ENCODE peak calls at places on chromosomes 13 and 19, in six cellular contexts. E is pancreas; A is activated CD4-positive, CD25-positive, alpha-beta regulatory T cell; O is amygdala; T is cardiac fibroblast; J is kidney epithelial cell. Y is an unnamed sample.

GRCh38 chr19:55482967-55483671 is 1.9 kb upstream of the NAT14 start:
- DNase-seq in E (no peak), A (no peak), O (no peak), T (no peak), J (no peak), Y (no peak)

GRCh38 chr19:13729859-13730258 is 34.5 kb upstream of the MRI1 start:
- DNase-seq in E (no peak), A (no peak), O (no peak), T (no peak), J (no peak), Y (no peak)

GRCh38 chr13:40306817-40307216 is 359.6 kb downstream of the FOXO1 start:
- DNase-seq in E (no peak), A (no peak), O (no peak), T (no peak), J (no peak), Y (no peak)

GRCh38 chr19:20923077-20923871 is at the start of gene ZNF85:
- DNase-seq in E (peak), A (peak), O (peak), T (peak), J (peak), Y (peak)

GRCh38 chr19:6425732-6426686 is 1.4 kb upstream of the KHSRP start:
- DNase-seq in E (peak), A (no peak), O (no peak), T (no peak), J (no peak), Y (no peak)

GRCh38 chr19:7251502-7251901 is 42.7 kb downstream of the INSR start:
- DNase-seq in E (no peak), A (no peak), O (no peak), T (no peak), J (no peak), Y (no peak)

GRCh38 chr19:2221250-2221831 is 14.8 kb downstream of the PLEKHJ1 start:
- DNase-seq in E (no peak), A (no peak), O (no peak), T (peak), J (no peak), Y (no peak)

GRCh38 chr13:77857810-77858209 is 60.8 kb downstream of the EDNRB start:
- DNase-seq in E (no peak), A (no peak), O (no peak), T (no peak), J (no peak), Y (no peak)

GRCh38 chr19:2768365-2769132 is 14.5 kb downstream of the SGTA start:
- DNase-seq in E (no peak), A (no peak), O (no peak), T (no peak), J (no peak), Y (no peak)

GRCh38 chr19:41886761-41887710 is 4.1 kb downstream of the ARHGEF1 start:
- DNase-seq in E (no peak), A (no peak), O (no peak), T (no peak), J (no peak), Y (no peak)

GRCh38 chr19:36113895-36114762 is 546 bp downstream of the POLR2I start:
- DNase-seq in E (peak), A (no peak), O (no peak), T (peak), J (no peak), Y (no peak)

GRCh38 chr19:51421229-51422052 is 4.0 kb upstream of the SIGLEC10 start:
- DNase-seq in E (no peak), A (no peak), O (no peak), T (no peak), J (no peak), Y (no peak)

GRCh38 chr13:46535822-46536221 is 17.1 kb upstream of the LRCH1 start:
- DNase-seq in E (no peak), A (no peak), O (no peak), T (no peak), J (no peak), Y (no peak)

GRCh38 chr13:32859893-32860292 is 156.3 kb upstream of the KL start:
- DNase-seq in E (no peak), A (no peak), O (no peak), T (no peak), J (no peak), Y (no peak)

GRCh38 chr13:103102482-103102881 is 36.3 kb upstream of the SLC10A2 start:
- DNase-seq in E (no peak), A (no peak), O (no peak), T (no peak), J (no peak), Y (no peak)

GRCh38 chr19:45215391-45216191 is 29.6 kb downstream of the EXOC3L2 start:
- DNase-seq in E (peak), A (no peak), O (no peak), T (no peak), J (peak), Y (no peak)

GRCh38 chr13:26024558-26024957 is 27.3 kb downstream of the SHISA2 start:
- DNase-seq in E (no peak), A (no peak), O (no peak), T (peak), J (no peak), Y (no peak)

GRCh38 chr13:37956536-37956935 is 87.0 kb upstream of the TRPC4 start:
- DNase-seq in E (no peak), A (no peak), O (no peak), T (no peak), J (no peak), Y (no peak)

GRCh38 chr19:48249502-48250014 is 6.2 kb downstream of the CARD8 start:
- DNase-seq in E (no peak), A (peak), O (peak), T (peak), J (no peak), Y (peak)

GRCh38 chr19:23771761-23772667 is 13.3 kb upstream of the ZNF681 start:
- DNase-seq in E (no peak), A (no peak), O (no peak), T (no peak), J (no peak), Y (no peak)

GRCh38 chr19:35830986-35831385 is 18.3 kb upstream of the PRODH2 start:
- DNase-seq in E (no peak), A (no peak), O (no peak), T (no peak), J (no peak), Y (no peak)

GRCh38 chr13:113059891-113060290 is 45.7 kb upstream of the F7 start:
- DNase-seq in E (no peak), A (no peak), O (no peak), T (no peak), J (no peak), Y (no peak)

GRCh38 chr13:94325148-94325528 is 154.3 kb downstream of the DCT start:
- DNase-seq in E (no peak), A (no peak), O (no peak), T (no peak), J (no peak), Y (no peak)

GRCh38 chr13:75836441-75836840 is 200.3 kb downstream of the LMO7 start:
- DNase-seq in E (peak), A (no peak), O (no peak), T (no peak), J (no peak), Y (no peak)

GRCh38 chr13:99329477-99329876 is 22.3 kb upstream of the GPR183 start:
- DNase-seq in E (no peak), A (no peak), O (no peak), T (no peak), J (no peak), Y (no peak)

GRCh38 chr13:101425623-101426022 is 9.3 kb upstream of the NALCN start:
- DNase-seq in E (no peak), A (no peak), O (no peak), T (no peak), J (no peak), Y (no peak)

GRCh38 chr19:44752816-44753618 is 4.5 kb downstream of the BCL3 start:
- DNase-seq in E (peak), A (peak), O (peak), T (peak), J (peak), Y (peak)

GRCh38 chr13:92196566-92197256 is 798.3 kb downstream of the GPC5 start:
- DNase-seq in E (no peak), A (no peak), O (no peak), T (peak), J (no peak), Y (no peak)

GRCh38 chr13:50375792-50376191 is 360.5 kb downstream of the KCNRG start:
- DNase-seq in E (no peak), A (no peak), O (no peak), T (peak), J (no peak), Y (no peak)

GRCh38 chr13:32200741-32201140 is 114.4 kb downstream of the ZAR1L start:
- DNase-seq in E (no peak), A (no peak), O (no peak), T (peak), J (no peak), Y (no peak)

GRCh38 chr13:67001363-67001762 is 228.8 kb downstream of the PCDH9 start:
- DNase-seq in E (no peak), A (no peak), O (no peak), T (no peak), J (no peak), Y (no peak)

GRCh38 chr13:70408865-70409264 is 300.6 kb upstream of the KLHL1 start:
- DNase-seq in E (no peak), A (no peak), O (no peak), T (no peak), J (no peak), Y (no peak)

GRCh38 chr19:38162094-38162493 is 61.9 kb downstream of the DPF1 start:
- DNase-seq in E (no peak), A (no peak), O (no peak), T (no peak), J (no peak), Y (no peak)

GRCh38 chr19:56142087-56142787 is 1.1 kb downstream of the ZNF444 start:
- DNase-seq in E (peak), A (no peak), O (no peak), T (no peak), J (no peak), Y (no peak)

GRCh38 chr19:13839938-13840750 is 36.8 kb upstream of the NANOS3 start:
- DNase-seq in E (no peak), A (peak), O (no peak), T (peak), J (no peak), Y (no peak)

GRCh38 chr13:94708031-94708571 is 4.2 kb downstream of the SOX21 start:
- DNase-seq in E (no peak), A (no peak), O (no peak), T (no peak), J (no peak), Y (no peak)

Y was measured in GM12864.